ENCODE peak calls at places on chromosomes 11 and 22, in nine cellular contexts. N is sigmoid colon, P is HL-60, Z is Panc1, B is stomach, I is esophagus muscularis mucosa, S is HCT116, A is GM23338, G is spleen. W is an unnamed sample.

GRCh38 chr11:41845066-41845465 is 385.6 kb upstream of the LRRC4C start:
- DNase-seq in N (no peak), P (no peak), Z (no peak), B (no peak), I (no peak), S (no peak), A (peak), G (no peak), W (no peak)

GRCh38 chr11:131302831-131303230 is 67.6 kb upstream of the NTM start:
- DNase-seq in N (no peak), P (no peak), Z (no peak), B (no peak), I (no peak), S (no peak), A (no peak), G (no peak), W (no peak)

GRCh38 chr11:126392638-126393023 is 37.1 kb downstream of the ST3GAL4 start:
- DNase-seq in N (no peak), P (peak), Z (no peak), B (no peak), I (no peak), S (no peak), A (no peak), G (peak), W (no peak)

GRCh38 chr22:37498289-37498909 is 12.2 kb upstream of the MFNG start:
- DNase-seq in N (no peak), P (peak), Z (no peak), B (peak), I (no peak), S (no peak), A (peak), G (peak), W (no peak)

GRCh38 chr22:38953577-38954413 is 3.6 kb upstream of the APOBEC3A start:
- DNase-seq in N (peak), P (peak), Z (no peak), B (no peak), I (no peak), S (no peak), A (no peak), G (peak), W (no peak)

GRCh38 chr11:11979487-11980117 is 28.8 kb downstream of the DKK3 start:
- DNase-seq in N (peak), P (no peak), Z (no peak), B (peak), I (no peak), S (no peak), A (no peak), G (no peak), W (no peak)

GRCh38 chr11:27456802-27457329 is 15.7 kb downstream of the LGR4 start:
- DNase-seq in N (no peak), P (no peak), Z (no peak), B (no peak), I (no peak), S (no peak), A (no peak), G (no peak), W (no peak)

GRCh38 chr11:117815262-117815803 is 9.2 kb downstream of the FXYD2 start:
- DNase-seq in N (no peak), P (peak), Z (no peak), B (no peak), I (no peak), S (no peak), A (no peak), G (peak), W (no peak)

GRCh38 chr11:33262016-33262638 is 4.9 kb downstream of the HIPK3 start:
- DNase-seq in N (no peak), P (no peak), Z (no peak), B (no peak), I (no peak), S (no peak), A (no peak), G (no peak), W (no peak)

GRCh38 chr11:118437736-118438125 is 1.4 kb downstream of the KMT2A start:
- DNase-seq in N (peak), P (peak), Z (no peak), B (no peak), I (no peak), S (no peak), A (peak), G (peak), W (no peak)

GRCh38 chr11:70494559-70495350 is 96.4 kb downstream of the CTTN start:
- DNase-seq in N (peak), P (no peak), Z (no peak), B (no peak), I (no peak), S (no peak), A (no peak), G (peak), W (no peak)

GRCh38 chr11:84163115-84163514 is 876.9 kb upstream of the CCDC90B start:
- DNase-seq in N (no peak), P (no peak), Z (no peak), B (no peak), I (no peak), S (no peak), A (no peak), G (no peak), W (no peak)

GRCh38 chr22:35838849-35839646 is 121.4 kb downstream of the APOL5 start:
- DNase-seq in N (peak), P (no peak), Z (no peak), B (no peak), I (no peak), S (peak), A (peak), G (no peak), W (no peak)

GRCh38 chr22:46116491-46116958 is 33.8 kb upstream of the PPARA start:
- DNase-seq in N (peak), P (peak), Z (no peak), B (peak), I (peak), S (peak), A (peak), G (peak), W (no peak)
- H3K27ac ChIP-seq in N (peak), P (no peak), Z (peak), B (peak), I (peak), S (peak), A (no peak), G (peak), W (no peak)

GRCh38 chr11:69000831-69001245 is 12.2 kb downstream of the MRGPRF start:
- DNase-seq in N (peak), P (no peak), Z (peak), B (no peak), I (no peak), S (peak), A (peak), G (peak), W (no peak)
- TF ChIP-seq POLR2AphosphoS5 in N (peak), P (no peak), Z (no peak), B (peak), I (peak), S (no peak), A (no peak), G (no peak), W (no peak)

DNA sequence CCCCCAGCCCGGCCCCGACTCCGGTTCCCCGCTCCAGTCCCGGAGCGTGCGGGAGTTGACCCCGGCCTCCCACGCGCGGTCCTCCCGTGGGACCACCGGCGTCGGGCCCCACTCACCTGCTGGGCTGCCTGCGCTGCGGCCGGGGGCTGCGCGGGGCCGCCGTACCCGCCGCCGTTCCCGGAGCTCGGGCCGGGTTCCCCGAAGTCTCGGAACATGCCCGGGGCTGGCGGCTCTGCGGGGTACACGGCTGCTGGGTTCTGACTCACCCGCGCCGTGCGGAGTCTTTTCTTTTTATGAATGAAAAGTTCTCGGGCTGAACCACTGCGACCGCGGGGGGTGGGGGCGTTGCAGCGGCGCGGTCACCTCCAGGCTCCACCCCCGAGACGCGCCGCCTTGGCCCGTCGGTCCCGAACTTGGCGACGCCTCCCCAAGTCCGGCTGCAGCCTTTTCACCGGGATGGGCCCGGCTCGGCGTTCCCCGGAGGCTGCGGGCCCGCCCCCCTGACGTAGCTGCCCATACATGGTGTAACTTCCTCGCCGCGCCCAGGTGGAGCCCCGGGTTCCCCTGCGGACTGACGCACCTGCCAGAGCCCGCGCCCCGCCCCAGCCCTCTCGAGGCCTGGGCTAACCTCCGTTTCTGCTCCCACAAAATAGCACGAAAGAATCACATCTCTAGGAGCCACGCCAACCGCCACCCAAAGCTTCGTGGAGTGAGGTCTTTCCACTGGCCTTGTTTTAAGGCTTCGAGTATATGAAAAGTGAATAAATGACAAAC is at the start of gene FOSL1:
- DNase-seq in N (peak), P (peak), Z (no peak), B (peak), I (peak), S (peak), A (peak), G (peak), W (no peak)
- H3K27ac ChIP-seq in N (peak), P (peak), Z (peak), B (peak), I (peak), S (peak), A (no peak), G (peak), W (no peak)

GRCh38 chr22:50673231-50674126 is 856 bp downstream of the SHANK3 start:
- DNase-seq in N (no peak), P (no peak), Z (no peak), B (no peak), I (peak), S (no peak), A (peak), G (no peak), W (no peak)

GRCh38 chr22:50672471-50673230 is at the start of gene SHANK3:
- DNase-seq in N (peak), P (no peak), Z (no peak), B (no peak), I (no peak), S (no peak), A (peak), G (peak), W (no peak)

GRCh38 chr22:50670914-50671538 is 1.6 kb upstream of the SHANK3 start:
- DNase-seq in N (no peak), P (no peak), Z (no peak), B (no peak), I (no peak), S (no peak), A (no peak), G (no peak), W (no peak)

GRCh38 chr22:50671641-50672040 is 982 bp upstream of the SHANK3 start:
- DNase-seq in N (no peak), P (no peak), Z (no peak), B (no peak), I (no peak), S (no peak), A (no peak), G (no peak), W (no peak)

DNA sequence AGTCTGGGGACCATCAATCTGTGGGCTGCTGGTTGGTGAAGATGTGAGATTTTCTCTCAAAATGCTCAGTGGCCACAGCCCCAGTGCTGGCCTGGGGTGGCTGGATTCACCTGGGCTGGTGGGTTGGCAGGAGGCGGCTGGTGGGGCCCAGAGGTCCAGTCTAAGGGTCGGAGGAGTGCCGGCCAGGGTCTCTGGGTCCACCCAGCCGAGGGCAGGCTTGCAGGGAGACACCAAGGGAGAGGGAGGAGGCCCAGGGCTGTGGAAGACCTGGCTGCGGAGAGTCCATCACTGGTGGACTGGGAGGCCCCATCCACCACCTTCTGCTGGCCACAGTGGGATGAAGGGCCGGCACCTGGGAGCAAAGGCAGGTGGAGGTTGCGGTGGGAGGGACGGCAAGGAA is 582 bp upstream of the SHANK3 start:
- DNase-seq in N (no peak), P (no peak), Z (no peak), B (no peak), I (no peak), S (no peak), A (no peak), G (no peak), W (no peak)
- TF ChIP-seq POLR2AphosphoS5 in N (no peak), P (no peak), Z (no peak), B (no peak), I (no peak), S (no peak), A (no peak), G (no peak), W (no peak)

GRCh38 chr11:81444306-81444705 is 1289.4 kb downstream of the FAM181B start:
- DNase-seq in N (no peak), P (no peak), Z (no peak), B (no peak), I (no peak), S (no peak), A (peak), G (no peak), W (no peak)
- H3K27ac ChIP-seq in N (no peak), P (no peak), Z (no peak), B (no peak), I (no peak), S (no peak), A (no peak), G (no peak), W (no peak)

DNA sequence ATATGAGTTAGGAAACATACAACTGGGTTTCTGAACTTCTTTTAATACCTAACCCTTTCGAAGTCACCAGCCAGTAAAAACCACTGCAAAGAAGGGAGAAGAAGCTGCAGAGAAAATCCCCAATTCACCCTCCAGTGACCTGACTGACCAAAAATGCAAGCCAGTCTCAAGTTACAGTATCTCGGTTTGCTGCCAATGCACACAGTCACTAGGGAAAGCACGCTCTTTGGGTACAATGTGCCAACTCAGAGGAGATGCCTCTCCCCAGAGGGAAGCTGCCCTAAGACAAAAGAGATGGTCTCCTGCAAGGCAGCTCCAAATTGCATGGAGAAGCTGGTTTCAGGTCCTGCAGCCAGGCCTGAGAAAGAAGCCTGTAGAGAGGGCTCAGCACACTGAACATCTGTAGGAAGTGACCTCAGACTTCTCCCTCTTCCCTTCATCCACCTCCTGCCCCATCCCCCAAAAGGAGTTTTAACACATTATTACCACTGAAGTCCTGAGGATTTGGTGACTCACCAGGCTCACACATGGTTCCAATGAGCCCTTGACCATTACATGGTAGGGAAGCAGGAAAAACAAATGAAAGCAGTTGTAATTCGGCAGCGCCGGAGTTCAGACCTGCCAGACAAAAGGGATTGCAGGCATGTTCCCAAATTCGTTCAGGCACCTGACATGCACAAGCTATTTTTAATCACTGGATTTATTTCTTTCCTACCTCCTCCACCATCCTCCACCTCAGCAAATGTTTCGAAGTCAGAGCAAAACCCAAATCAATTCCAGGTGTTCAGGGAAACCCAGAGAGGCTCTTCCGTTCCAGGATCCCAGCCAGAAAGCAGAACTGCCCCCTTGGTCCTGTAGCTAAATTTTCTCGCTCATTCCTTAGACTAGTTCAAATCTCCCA is 90.1 kb downstream of the ETS1 start:
- DNase-seq in N (peak), P (no peak), Z (peak), B (no peak), I (no peak), S (peak), A (no peak), G (no peak), W (no peak)
- TF ChIP-seq POLR2AphosphoS5 in N (peak), P (no peak), Z (peak), B (no peak), I (peak), S (no peak), A (no peak), G (peak), W (no peak)

GRCh38 chr22:23125512-23126103 is 16.2 kb downstream of the RSPH14 start:
- DNase-seq in N (no peak), P (no peak), Z (no peak), B (no peak), I (no peak), S (no peak), A (no peak), G (no peak), W (no peak)
- H3K27ac ChIP-seq in N (no peak), P (no peak), Z (no peak), B (no peak), I (no peak), S (no peak), A (no peak), G (no peak), W (no peak)

GRCh38 chr11:20876738-20877137 is 207.4 kb downstream of the NELL1 start:
- DNase-seq in N (no peak), P (no peak), Z (no peak), B (no peak), I (no peak), S (no peak), A (no peak), G (no peak), W (no peak)

GRCh38 chr11:20880094-20880493 is 210.7 kb downstream of the NELL1 start:
- DNase-seq in N (no peak), P (no peak), Z (no peak), B (no peak), I (no peak), S (no peak), A (no peak), G (no peak), W (no peak)

GRCh38 chr11:20887137-20887536 is 217.8 kb downstream of the NELL1 start:
- DNase-seq in N (no peak), P (no peak), Z (no peak), B (no peak), I (no peak), S (no peak), A (no peak), G (no peak), W (no peak)

GRCh38 chr11:20881328-20882079 is 212.1 kb downstream of the NELL1 start:
- DNase-seq in N (no peak), P (no peak), Z (no peak), B (no peak), I (no peak), S (no peak), A (peak), G (no peak), W (no peak)
- TF ChIP-seq POLR2AphosphoS5 in N (no peak), P (no peak), Z (no peak), B (no peak), I (no peak), S (no peak), A (no peak), G (no peak), W (no peak)

GRCh38 chr11:65354265-65355012 is at the start of gene TIGD3:
- DNase-seq in N (peak), P (peak), Z (peak), B (peak), I (peak), S (peak), A (peak), G (peak), W (no peak)
- H3K27ac ChIP-seq in N (peak), P (peak), Z (peak), B (peak), I (peak), S (peak), A (peak), G (peak), W (no peak)

GRCh38 chr22:50474711-50475651 is at the start of gene SBF1:
- DNase-seq in N (peak), P (peak), Z (no peak), B (peak), I (peak), S (peak), A (peak), G (peak), W (no peak)
- TF ChIP-seq POLR2AphosphoS5 in N (peak), P (no peak), Z (peak), B (peak), I (peak), S (peak), A (peak), G (peak), W (peak)

W was measured in SK-N-MC.